ENCODE peak calls at places on chromosomes 11 and 22, in four cellular contexts. Y is H1; C is stimulated activated CD4-positive, alpha-beta T cell treated with anti-CD3 and anti-CD28 coated beads, Interleukin-4, amount 100 ng/mL, for 48 hours; F is DMS 273 treated with DMSO at 0.1 percent for 48 hours. V is an unnamed sample.

GRCh38 chr11:11635456-11635855 is 13.7 kb upstream of the GALNT18 start:
- DNase-seq in Y (no peak), C (no peak), F (no peak), V (no peak)

GRCh38 chr11:95067042-95067827 is 516 bp downstream of the SRSF8 start:
- DNase-seq in Y (no peak), C (peak; percentile 74), F (peak; percentile 47), V (peak; percentile 80)

GRCh38 chr11:86688398-86689179 is 16.2 kb upstream of the ME3 start:
- DNase-seq in Y (no peak), C (peak; percentile 11), F (no peak), V (no peak)

GRCh38 chr11:104073950-104074349 is 37.5 kb downstream of the DDI1 start:
- DNase-seq in Y (no peak), C (no peak), F (no peak), V (no peak)

GRCh38 chr11:836274-836673 is 3.5 kb downstream of the CD151 start:
- DNase-seq in Y (no peak), C (no peak), F (no peak), V (no peak)

GRCh38 chr11:64251986-64252837 is 882 bp downstream of the PLCB3 start:
- DNase-seq in Y (no peak), C (no peak), F (no peak), V (no peak)

GRCh38 chr11:10895285-10895684 is 37.4 kb upstream of the ZBED5 start:
- DNase-seq in Y (no peak), C (no peak), F (no peak), V (no peak)

GRCh38 chr22:27989758-27990450 is 70.8 kb upstream of the PITPNB start:
- DNase-seq in Y (no peak), C (no peak), F (no peak), V (no peak)

GRCh38 chr22:48753752-48754517 is 1073.7 kb downstream of the BRD1 start:
- DNase-seq in Y (no peak), C (no peak), F (no peak), V (no peak)

GRCh38 chr22:33932997-33933396 is 12.7 kb upstream of the LARGE1 start:
- DNase-seq in Y (no peak), C (no peak), F (no peak), V (no peak)

GRCh38 chr22:29780781-29781676 is 13.9 kb downstream of the UQCR10 start:
- DNase-seq in Y (no peak), C (no peak), F (no peak), V (no peak)

GRCh38 chr22:24414523-24414922 is 12.9 kb upstream of the ADORA2A start:
- DNase-seq in Y (no peak), C (no peak), F (no peak), V (no peak)

GRCh38 chr22:36359172-36359973 is 28.4 kb downstream of the MYH9 start:
- DNase-seq in Y (no peak), C (no peak), F (no peak), V (peak; percentile 18)

GRCh38 chr11:107017104-107017432 is 1.2 kb downstream of the GUCY1A2 start:
- DNase-seq in Y (no peak), C (no peak), F (no peak), V (no peak)

GRCh38 chr22:49540084-49540483 is 287.6 kb downstream of the BRD1 start:
- DNase-seq in Y (no peak), C (no peak), F (no peak), V (no peak)

GRCh38 chr22:26817926-26818325 is 160.5 kb downstream of the MIAT start:
- DNase-seq in Y (no peak), C (no peak), F (no peak), V (no peak)

GRCh38 chr22:36398602-36399472 is 11.1 kb upstream of the MYH9 start:
- DNase-seq in Y (no peak), C (no peak), F (no peak), V (no peak)

GRCh38 chr11:10409207-10409661 is 45.8 kb upstream of the AMPD3 start:
- DNase-seq in Y (no peak), C (no peak), F (no peak), V (no peak)

GRCh38 chr11:65391007-65391406 is 4.6 kb downstream of the FRMD8 start:
- DNase-seq in Y (no peak), C (no peak), F (no peak), V (no peak)

GRCh38 chr11:74680035-74680671 is 51.1 kb downstream of the CHRDL2 start:
- DNase-seq in Y (no peak), C (no peak), F (no peak), V (no peak)